ENCODE peak calls at places on chromosomes 2 and 18, in six cellular contexts. I is sigmoid colon, N is fibroblast of mammary gland, D is GM12864, F is neural progenitor cell, O is SK-N-MC. J is an unnamed sample.

GRCh38 chr2:84959494-84960156 is 11.3 kb upstream of the KCMF1 start:
- DNase-seq in O (no peak), F (peak), I (no peak), N (no peak), D (no peak), J (no peak)

GRCh38 chr18:72742002-72742401 is 125.8 kb downstream of the NETO1 start:
- DNase-seq in F (no peak), D (no peak), O (no peak), I (no peak), N (no peak), J (no peak)

GRCh38 chr18:37541517-37541916 is 24.1 kb downstream of the CELF4 start:
- DNase-seq in D (no peak), F (no peak), O (no peak), I (no peak), N (no peak), J (no peak)

GRCh38 chr18:21369146-21369545 is 127.1 kb downstream of the GREB1L start:
- DNase-seq in O (no peak), I (no peak), F (no peak), D (no peak), N (no peak), J (no peak)

GRCh38 chr2:118479020-118479419 is 368.4 kb downstream of the EN1 start:
- DNase-seq in D (no peak), O (no peak), I (no peak), N (no peak), F (no peak), J (no peak)

GRCh38 chr2:67463810-67464209 is 66.7 kb downstream of the ETAA1 start:
- DNase-seq in F (no peak), O (no peak), D (no peak), I (no peak), N (peak), J (no peak)

GRCh38 chr18:48629730-48630324 is 91.0 kb downstream of the CTIF start:
- DNase-seq in I (peak), D (no peak), N (peak), F (no peak), O (no peak), J (peak)

GRCh38 chr2:96665083-96665569 is 22.6 kb downstream of the FER1L5 start:
- DNase-seq in I (peak), O (peak), N (peak), D (no peak), F (no peak), J (peak)

GRCh38 chr2:19369341-19369955 is 11.0 kb upstream of the OSR1 start:
- DNase-seq in F (peak), I (no peak), N (peak), D (no peak), O (no peak), J (no peak)

GRCh38 chr2:96895709-96896651 is 26.1 kb upstream of the SEMA4C start:
- DNase-seq in N (no peak), D (no peak), O (no peak), I (no peak), F (no peak), J (no peak)

GRCh38 chr2:85710687-85711577 is 16.8 kb downstream of the GNLY start:
- DNase-seq in N (peak), O (no peak), F (no peak), D (no peak), I (no peak), J (peak)

GRCh38 chr2:71608441-71608840 is 155.1 kb downstream of the DYSF start:
- DNase-seq in O (no peak), I (no peak), N (no peak), D (no peak), F (no peak), J (no peak)

GRCh38 chr2:43737097-43737854 is 36.6 kb upstream of the DYNC2LI1 start:
- DNase-seq in D (no peak), N (peak), O (no peak), I (no peak), F (no peak), J (peak)

GRCh38 chr2:163732718-163733117 is 3.1 kb downstream of the FIGN start:
- DNase-seq in O (no peak), D (no peak), F (no peak), N (peak), I (no peak), J (no peak)

GRCh38 chr2:163729874-163730273 is 5.9 kb downstream of the FIGN start:
- DNase-seq in D (no peak), O (no peak), F (no peak), I (no peak), N (no peak), J (no peak)

GRCh38 chr2:163733301-163733938 is 2.4 kb downstream of the FIGN start:
- DNase-seq in D (no peak), N (peak), F (no peak), I (peak), O (no peak), J (no peak)

GRCh38 chr2:163731735-163732134 is 4.1 kb downstream of the FIGN start:
- DNase-seq in D (no peak), O (no peak), F (no peak), I (no peak), N (no peak), J (no peak)

GRCh38 chr2:163730556-163730955 is 5.3 kb downstream of the FIGN start:
- DNase-seq in I (no peak), D (no peak), F (no peak), N (no peak), O (no peak), J (no peak)
- H3K4me3 ChIP-seq in I (no peak), D (no peak), F (no peak), N (no peak), O (no peak), J (no peak)

GRCh38 chr2:187543488-187543887 is 10.7 kb downstream of the TFPI start:
- DNase-seq in N (no peak), O (no peak), D (no peak), F (no peak), I (no peak), J (no peak)

GRCh38 chr2:187545238-187545751 is 8.9 kb downstream of the TFPI start:
- DNase-seq in O (no peak), N (no peak), F (no peak), I (no peak), D (no peak), J (no peak)

GRCh38 chr2:187544371-187545080 is 9.7 kb downstream of the TFPI start:
- DNase-seq in O (no peak), D (no peak), F (no peak), I (no peak), N (no peak), J (no peak)

GRCh38 chr2:187542123-187542522 is 12.1 kb downstream of the TFPI start:
- DNase-seq in I (no peak), D (no peak), F (no peak), O (no peak), N (no peak), J (no peak)

GRCh38 chr2:187541086-187542085 is 12.8 kb downstream of the TFPI start:
- DNase-seq in D (no peak), F (no peak), I (no peak), N (peak), O (no peak), J (peak)
- H3K4me3 ChIP-seq in D (no peak), F (no peak), I (no peak), N (peak), O (no peak), J (no peak)

DNA sequence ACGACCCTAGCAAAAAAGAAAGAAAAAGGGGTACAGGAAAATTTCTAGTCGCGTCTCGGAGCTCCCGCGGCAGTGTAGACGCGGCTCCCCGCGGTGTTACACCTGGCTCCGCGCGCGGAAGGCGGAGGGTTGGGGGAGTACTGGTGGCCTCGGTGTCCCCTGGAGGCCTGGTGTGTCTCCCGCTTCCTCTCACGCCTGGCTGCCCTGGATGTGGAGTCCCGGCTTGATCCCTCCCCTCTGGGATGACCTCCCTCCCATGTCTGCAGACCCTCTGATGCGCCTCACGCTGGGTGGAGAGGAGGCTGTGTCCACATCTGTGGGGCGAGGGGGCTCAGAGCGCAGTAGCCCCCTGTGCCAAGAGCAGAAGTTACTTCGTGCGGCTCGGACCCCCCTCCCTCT is 1.2 kb downstream of the KIF5C start:
- DNase-seq in O (no peak), N (no peak), F (peak), D (no peak), I (no peak), J (no peak)
- H3K4me3 ChIP-seq in O (no peak), N (no peak), F (peak), D (peak), I (peak), J (peak)

GRCh38 chr2:16508061-16508851 is 157.4 kb downstream of the CYRIA start:
- DNase-seq in F (peak), I (no peak), D (no peak), N (no peak), O (no peak), J (peak)
- H3K4me3 ChIP-seq in F (peak), I (peak), D (no peak), N (no peak), O (peak), J (peak)

GRCh38 chr2:55232863-55233657 is 572 bp downstream of the RPS27A start:
- DNase-seq in D (no peak), N (no peak), O (no peak), F (peak), I (peak), J (no peak)
- H3K4me3 ChIP-seq in D (peak), N (peak), O (peak), F (peak), I (peak), J (peak)

J was measured in retinal pigment epithelial cell.